ENCODE peak calls at places on chromosome 21, in seven cellular contexts. D, K, V, A, O, H and P are unnamed samples.

GRCh38 chr21:31156662-31157061 is 118.4 kb upstream of the KRTAP19-8 start:
- DNase-seq in D (no peak), K (no peak), V (no peak), A (no peak), O (no peak), H (no peak), P (no peak)

GRCh38 chr21:34690041-34690792 is 21.4 kb downstream of the CLIC6 start:
- DNase-seq in D (peak), K (no peak), V (no peak), A (no peak), O (no peak), H (no peak), P (no peak)

GRCh38 chr21:22164912-22165311 is 1166.7 kb downstream of the NCAM2 start:
- DNase-seq in D (no peak), K (no peak), V (no peak), A (no peak), O (no peak), H (no peak), P (no peak)

GRCh38 chr21:15283138-15283537 is 218.3 kb upstream of the NRIP1 start:
- DNase-seq in D (no peak), K (no peak), V (no peak), A (no peak), O (no peak), H (no peak), P (no peak)

GRCh38 chr21:26977741-26978140 is 10.9 kb upstream of the ADAMTS5 start:
- DNase-seq in D (no peak), K (no peak), V (no peak), A (no peak), O (no peak), H (no peak), P (no peak)

GRCh38 chr21:42424848-42425602 is 21.3 kb downstream of the UBASH3A start:
- DNase-seq in D (no peak), K (no peak), V (peak), A (no peak), O (peak), H (no peak), P (no peak)

GRCh38 chr21:26846036-26846931 is 1.1 kb upstream of the ADAMTS1 start:
- DNase-seq in D (peak), K (peak), V (no peak), A (peak), O (no peak), H (peak), P (peak)

GRCh38 chr21:17003221-17003620 is 509.6 kb upstream of the CXADR start:
- DNase-seq in D (no peak), K (no peak), V (no peak), A (no peak), O (no peak), H (no peak), P (no peak)

GRCh38 chr21:28737671-28738279 is 254.9 kb downstream of the LTN1 start:
- DNase-seq in D (no peak), K (no peak), V (no peak), A (no peak), O (no peak), H (no peak), P (no peak)

GRCh38 chr21:36479415-36480402 is at the start of gene CLDN14:
- DNase-seq in D (peak), K (no peak), V (no peak), A (no peak), O (no peak), H (no peak), P (no peak)
- H3K27ac ChIP-seq in D (no peak), K (no peak), V (no peak), A (no peak), O (no peak), H (no peak), P (no peak)

DNA sequence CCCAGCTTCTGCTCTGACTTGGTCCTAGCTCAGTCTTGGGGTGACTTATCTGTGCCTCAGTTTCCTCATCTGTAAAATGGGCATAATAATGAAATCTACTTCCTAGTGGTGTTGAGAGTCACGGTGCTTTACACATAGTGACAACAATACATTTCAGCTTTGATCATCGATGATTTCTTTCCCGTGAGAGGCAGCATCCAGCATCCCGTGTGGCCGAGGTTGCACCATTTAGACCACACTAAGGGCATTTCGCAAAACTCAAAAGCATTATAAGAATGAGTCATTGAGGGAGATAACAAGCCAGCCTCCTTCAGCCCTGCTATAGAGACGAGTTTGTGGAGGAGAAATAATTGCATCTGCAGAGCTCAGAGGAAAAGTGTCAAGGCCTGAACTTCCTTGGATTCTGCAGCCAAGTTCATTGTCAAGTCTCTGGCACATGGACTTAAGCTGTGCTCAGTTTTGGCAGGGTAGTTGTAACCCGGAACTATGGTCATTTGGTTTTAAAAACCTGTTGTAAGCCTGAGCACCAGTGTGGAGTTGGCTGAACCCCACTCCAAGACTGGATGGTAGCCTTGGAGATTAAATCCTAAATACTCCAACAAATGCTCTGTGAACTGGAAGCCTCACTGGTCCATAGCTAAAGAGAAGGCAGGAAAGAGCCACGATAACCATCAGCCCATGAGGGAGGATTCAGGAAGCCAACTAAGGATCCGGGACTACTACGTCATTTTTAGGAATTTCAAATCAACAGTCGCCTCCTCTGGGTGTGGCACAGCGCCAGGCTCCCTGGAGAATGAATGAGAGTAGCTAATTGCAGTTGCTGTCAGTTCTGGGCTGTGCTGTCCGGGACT is 64.2 kb downstream of the TCP10L start:
- DNase-seq in D (peak), K (no peak), V (no peak), A (peak), O (no peak), H (peak), P (peak)
- H3K27ac ChIP-seq in D (peak), K (no peak), V (no peak), A (no peak), O (no peak), H (peak), P (peak)

GRCh38 chr21:38758815-38759214 is 46.9 kb upstream of the ETS2 start:
- DNase-seq in D (peak), K (no peak), V (no peak), A (no peak), O (no peak), H (no peak), P (no peak)
- H3K27ac ChIP-seq in D (peak), K (no peak), V (no peak), A (no peak), O (no peak), H (no peak), P (no peak)

DNA sequence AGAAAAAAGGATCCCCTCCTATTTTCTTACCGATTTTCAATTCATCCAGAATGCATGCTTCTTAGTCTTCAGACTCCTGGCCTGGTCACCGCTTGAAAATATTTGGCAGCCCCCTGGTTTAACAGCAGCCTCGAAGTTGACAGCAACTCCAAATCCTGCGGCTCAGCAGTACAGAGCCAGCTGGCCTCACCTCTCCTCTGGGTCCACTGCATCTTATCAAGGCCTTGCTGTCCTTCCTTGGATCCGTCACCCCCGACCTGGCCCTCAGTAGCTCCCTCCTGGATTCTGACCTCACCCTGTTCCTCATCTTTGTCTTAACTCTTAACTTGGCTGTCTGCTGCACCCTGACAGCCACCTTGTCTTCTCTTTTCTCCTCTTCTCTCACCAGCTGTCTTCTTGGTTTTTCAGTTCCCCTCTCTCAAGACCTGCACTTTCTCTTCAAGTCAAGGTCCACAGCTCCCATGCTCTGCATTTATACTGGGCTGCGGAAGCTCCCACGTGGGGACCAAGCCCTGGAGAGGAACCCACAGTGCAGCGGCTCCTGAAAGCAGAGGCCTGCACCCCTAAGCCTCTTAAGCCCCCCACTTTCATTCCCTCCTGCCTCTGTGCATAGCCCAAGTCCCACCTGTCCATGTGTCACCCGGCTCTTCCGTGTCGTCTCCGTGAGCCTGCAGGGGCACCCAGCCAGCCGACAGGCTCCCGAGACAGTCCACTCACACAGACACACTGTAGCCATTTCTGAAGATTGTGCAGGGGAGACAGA is 6.0 kb downstream of the MX2 start:
- DNase-seq in D (no peak), K (no peak), V (no peak), A (no peak), O (no peak), H (no peak), P (no peak)
- H3K27ac ChIP-seq in D (no peak), K (no peak), V (peak), A (no peak), O (no peak), H (no peak), P (no peak)

GRCh38 chr21:46295996-46296752 is 10.0 kb downstream of the YBEY start:
- DNase-seq in D (peak), K (no peak), V (no peak), A (no peak), O (no peak), H (peak), P (peak)

GRCh38 chr21:46295177-46295711 is 9.1 kb downstream of the YBEY start:
- DNase-seq in D (no peak), K (peak), V (no peak), A (no peak), O (no peak), H (no peak), P (no peak)

GRCh38 chr21:46299167-46299566 is 13.0 kb downstream of the YBEY start:
- DNase-seq in D (no peak), K (no peak), V (no peak), A (no peak), O (no peak), H (no peak), P (no peak)

GRCh38 chr21:46298083-46298412 is 11.9 kb downstream of the YBEY start:
- DNase-seq in D (no peak), K (no peak), V (no peak), A (no peak), O (no peak), H (no peak), P (no peak)

DNA sequence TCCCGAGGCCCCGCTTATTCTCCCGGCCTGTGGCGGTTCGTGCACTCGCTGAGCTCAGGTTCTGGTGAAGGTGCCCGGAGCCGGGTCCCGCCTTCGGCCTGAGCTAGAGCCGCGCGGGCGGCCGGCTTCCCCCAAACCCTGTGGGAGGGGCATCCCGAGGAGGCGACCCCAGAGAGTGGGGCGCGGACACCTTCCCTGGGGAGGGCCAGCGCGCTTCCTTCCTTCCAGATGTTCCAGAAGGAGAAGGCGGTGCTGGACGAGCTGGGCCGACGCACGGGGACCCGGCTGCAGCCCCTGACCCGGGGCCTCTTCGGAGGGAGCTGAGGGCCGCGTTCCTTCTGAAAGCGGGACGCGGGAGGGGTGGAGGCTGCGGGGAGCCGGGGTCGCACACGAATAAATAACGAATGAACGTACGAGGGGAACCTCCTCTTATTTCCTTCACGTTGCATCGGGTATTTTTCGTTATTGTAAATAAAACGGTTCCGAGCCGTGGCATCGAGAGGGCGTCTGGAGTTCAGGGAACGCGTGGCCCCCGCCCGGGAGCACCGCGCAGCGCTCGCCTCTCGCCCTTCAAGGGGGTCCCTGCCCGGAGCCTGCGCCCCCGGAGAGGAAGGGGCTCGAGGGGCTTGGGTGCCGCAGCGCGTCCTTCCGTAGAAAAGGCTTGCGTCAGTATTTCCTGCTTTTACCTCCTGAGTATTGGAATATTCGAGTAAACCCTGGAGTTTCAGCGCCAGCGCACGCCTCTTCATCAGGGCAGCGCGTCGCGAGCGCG is 11.4 kb downstream of the YBEY start:
- DNase-seq in D (no peak), K (no peak), V (no peak), A (no peak), O (no peak), H (no peak), P (no peak)
- H3K27ac ChIP-seq in D (peak), K (no peak), V (no peak), A (no peak), O (no peak), H (peak), P (no peak)

GRCh38 chr21:37528150-37528937 is 161.8 kb downstream of the DYRK1A start:
- DNase-seq in D (no peak), K (no peak), V (no peak), A (no peak), O (no peak), H (no peak), P (no peak)
- H3K27ac ChIP-seq in D (no peak), K (no peak), V (no peak), A (no peak), O (no peak), H (no peak), P (no peak)

GRCh38 chr21:43911935-43912487 is 47.0 kb downstream of the AGPAT3 start:
- DNase-seq in D (no peak), K (no peak), V (no peak), A (no peak), O (no peak), H (no peak), P (no peak)
- H3K27ac ChIP-seq in D (no peak), K (no peak), V (no peak), A (no peak), O (no peak), H (no peak), P (no peak)

GRCh38 chr21:25569711-25570110 is 37.6 kb downstream of the MRPL39 start:
- DNase-seq in D (no peak), K (no peak), V (no peak), A (no peak), O (no peak), H (no peak), P (no peak)

GRCh38 chr21:25569084-25569483 is 38.2 kb downstream of the MRPL39 start:
- DNase-seq in D (no peak), K (no peak), V (no peak), A (no peak), O (no peak), H (no peak), P (no peak)

GRCh38 chr21:25566645-25567044 is 40.6 kb downstream of the MRPL39 start:
- DNase-seq in D (no peak), K (no peak), V (no peak), A (no peak), O (no peak), H (no peak), P (no peak)

GRCh38 chr21:25567472-25567871 is 39.8 kb downstream of the MRPL39 start:
- DNase-seq in D (no peak), K (no peak), V (no peak), A (no peak), O (no peak), H (no peak), P (no peak)

GRCh38 chr21:25568230-25568629 is 39.1 kb downstream of the MRPL39 start:
- DNase-seq in D (no peak), K (peak), V (no peak), A (no peak), O (no peak), H (peak), P (no peak)
- H3K27ac ChIP-seq in D (no peak), K (no peak), V (no peak), A (no peak), O (no peak), H (no peak), P (no peak)